ENCODE peak calls at places on chromosomes 4 and X, in eight cellular contexts. S, L, O, T, I, E, Q and Y are unnamed samples.

GRCh38 chrX:28303486-28303885 is 283.8 kb upstream of the IL1RAPL1 start:
- DNase-seq in S (no peak), L (no peak), O (no peak), T (no peak), I (no peak), E (no peak), Q (no peak), Y (no peak)

GRCh38 chrX:78042601-78043000 is 61.4 kb upstream of the PGK1 start:
- DNase-seq in S (no peak), L (no peak), O (no peak), T (no peak), I (no peak), E (no peak), Q (no peak), Y (no peak)

GRCh38 chrX:65643786-65644111 is 23.7 kb upstream of the MSN start:
- DNase-seq in S (no peak), L (no peak), O (no peak), T (no peak), I (no peak), E (no peak), Q (no peak), Y (no peak)

GRCh38 chrX:41108007-41108683 is 22.9 kb downstream of the USP9X start:
- DNase-seq in S (no peak), L (no peak), O (no peak), T (no peak), I (no peak), E (no peak), Q (no peak), Y (no peak)

GRCh38 chr4:22473268-22473667 is 42.6 kb downstream of the ADGRA3 start:
- DNase-seq in S (no peak), L (no peak), O (no peak), T (no peak), I (no peak), E (no peak), Q (no peak), Y (no peak)

GRCh38 chr4:25022741-25023140 is 8.0 kb downstream of the LGI2 start:
- DNase-seq in S (no peak), L (no peak), O (no peak), T (no peak), I (no peak), E (no peak), Q (no peak), Y (no peak)

GRCh38 chr4:146245899-146246298 is 31.6 kb downstream of the REELD1 start:
- DNase-seq in S (no peak), L (no peak), O (no peak), T (peak; percentile 82), I (no peak), E (no peak), Q (no peak), Y (no peak)

GRCh38 chrX:72117636-72118215 is 14.0 kb downstream of the RTL5 start:
- DNase-seq in S (no peak), L (no peak), O (no peak), T (no peak), I (no peak), E (no peak), Q (no peak), Y (no peak)

GRCh38 chr4:147578611-147579010 is 38.6 kb upstream of the TMEM184C start:
- DNase-seq in S (no peak), L (peak; percentile 71), O (no peak), T (no peak), I (no peak), E (no peak), Q (no peak), Y (no peak)

GRCh38 chrX:46791927-46792825 is 33.3 kb upstream of the SLC9A7 start:
- DNase-seq in S (no peak), L (no peak), O (peak; percentile 46), T (no peak), I (peak; percentile 13), E (no peak), Q (no peak), Y (no peak)

GRCh38 chrX:3712870-3713224 is 602 bp downstream of the PRKX start:
- DNase-seq in S (peak; percentile 62), L (no peak), O (no peak), T (no peak), I (peak; percentile 16), E (peak; percentile 64), Q (peak; percentile 68), Y (no peak)

GRCh38 chr4:22531638-22532037 is 15.8 kb upstream of the ADGRA3 start:
- DNase-seq in S (no peak), L (no peak), O (no peak), T (no peak), I (no peak), E (no peak), Q (no peak), Y (no peak)

GRCh38 chr4:2063557-2064275 is 4.6 kb downstream of the NAT8L start:
- DNase-seq in S (peak; percentile 49), L (no peak), O (no peak), T (no peak), I (no peak), E (no peak), Q (no peak), Y (no peak)

GRCh38 chrX:68846536-68846935 is 17.7 kb downstream of the EFNB1 start:
- DNase-seq in S (no peak), L (no peak), O (no peak), T (no peak), I (no peak), E (no peak), Q (no peak), Y (no peak)

GRCh38 chr4:188955066-188955465 is 815.8 kb downstream of the TRIML1 start:
- DNase-seq in S (no peak), L (no peak), O (no peak), T (no peak), I (no peak), E (no peak), Q (no peak), Y (no peak)

DNA sequence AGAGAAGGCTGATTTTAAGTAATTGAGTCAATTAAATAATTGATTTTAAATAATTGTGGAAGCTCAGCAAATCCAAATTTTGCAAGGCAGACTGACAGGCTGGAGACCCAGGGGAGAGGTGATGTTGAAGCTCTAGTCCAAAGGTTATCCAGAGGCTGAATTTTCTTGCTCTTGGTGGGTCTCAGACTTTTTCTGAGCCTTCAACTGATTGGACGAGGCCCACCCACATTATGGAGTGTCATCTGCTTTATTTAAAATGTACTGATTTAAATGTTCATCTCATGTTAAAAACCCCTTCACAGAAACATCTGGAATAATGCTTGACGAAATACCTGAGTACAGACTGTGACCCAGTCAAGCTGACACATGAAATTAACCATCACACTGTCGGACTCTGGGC is 11.7 kb upstream of the CYTL1 start:
- DNase-seq in S (no peak), L (no peak), O (no peak), T (no peak), I (no peak), E (no peak), Q (no peak), Y (no peak)
- H3K4me1 ChIP-seq in S (no peaks in the 10 kb centered on the region), L (no peaks in the 10 kb centered on the region), O (no peaks in the 10 kb centered on the region), T (no peaks in the 10 kb centered on the region), I (no peaks in the 10 kb centered on the region), E (peaks cover 21% of the 10 kb centered on the region), Q (peaks cover 15% of the 10 kb centered on the region), Y (no peaks in the 10 kb centered on the region)

GRCh38 chr4:143287571-143287923 is 49.1 kb upstream of the GAB1 start:
- DNase-seq in S (no peak), L (no peak), O (no peak), T (no peak), I (no peak), E (no peak), Q (no peak), Y (no peak)

GRCh38 chr4:143286733-143287570 is 49.7 kb upstream of the GAB1 start:
- DNase-seq in S (no peak), L (no peak), O (no peak), T (no peak), I (no peak), E (no peak), Q (no peak), Y (no peak)

GRCh38 chr4:143282170-143282760 is 54.4 kb upstream of the GAB1 start:
- DNase-seq in S (no peak), L (no peak), O (no peak), T (no peak), I (no peak), E (no peak), Q (no peak), Y (no peak)

GRCh38 chr4:143289370-143289769 is 47.3 kb upstream of the GAB1 start:
- DNase-seq in S (no peak), L (no peak), O (no peak), T (no peak), I (no peak), E (no peak), Q (no peak), Y (no peak)

DNA sequence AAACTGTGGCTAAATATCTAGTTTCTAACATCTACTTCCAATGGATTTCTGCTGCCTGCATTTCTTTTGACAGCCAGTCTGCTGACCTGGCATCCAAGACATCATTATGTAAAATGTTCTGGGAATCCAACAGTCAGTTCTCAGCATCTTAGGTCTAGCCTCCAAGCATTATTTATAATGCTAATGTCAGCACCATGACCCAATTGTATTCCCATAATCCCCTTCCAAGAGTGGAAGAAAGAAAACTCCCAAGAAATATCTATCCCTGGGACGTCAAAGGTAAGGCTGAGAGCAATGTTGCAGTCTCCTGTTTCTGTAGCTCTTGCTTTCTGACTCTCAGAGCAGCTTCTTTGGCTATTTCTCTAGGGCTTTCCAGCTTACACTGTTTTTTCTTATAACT is 50.6 kb upstream of the GAB1 start:
- DNase-seq in S (no peak), L (no peak), O (no peak), T (no peak), I (no peak), E (no peak), Q (no peak), Y (no peak)
- TF ChIP-seq POLR2A in S (no peak), L (no peak), O (no peak), T (no peak), I (no peak), E (no peak), Q (no peak), Y (no peak)

GRCh38 chr4:71765349-71765748 is 18.5 kb downstream of the GC start:
- DNase-seq in S (no peak), L (peak; percentile 36), O (no peak), T (no peak), I (no peak), E (no peak), Q (no peak), Y (no peak)
- H3K27ac ChIP-seq in S (no peak overlapping the region), L (no peak overlapping the region), O (no peak overlapping the region), T (no peak overlapping the region), I (no peak overlapping the region), E (no peak overlapping the region), Q (no peak overlapping the region), Y (no peak overlapping the region)

DNA sequence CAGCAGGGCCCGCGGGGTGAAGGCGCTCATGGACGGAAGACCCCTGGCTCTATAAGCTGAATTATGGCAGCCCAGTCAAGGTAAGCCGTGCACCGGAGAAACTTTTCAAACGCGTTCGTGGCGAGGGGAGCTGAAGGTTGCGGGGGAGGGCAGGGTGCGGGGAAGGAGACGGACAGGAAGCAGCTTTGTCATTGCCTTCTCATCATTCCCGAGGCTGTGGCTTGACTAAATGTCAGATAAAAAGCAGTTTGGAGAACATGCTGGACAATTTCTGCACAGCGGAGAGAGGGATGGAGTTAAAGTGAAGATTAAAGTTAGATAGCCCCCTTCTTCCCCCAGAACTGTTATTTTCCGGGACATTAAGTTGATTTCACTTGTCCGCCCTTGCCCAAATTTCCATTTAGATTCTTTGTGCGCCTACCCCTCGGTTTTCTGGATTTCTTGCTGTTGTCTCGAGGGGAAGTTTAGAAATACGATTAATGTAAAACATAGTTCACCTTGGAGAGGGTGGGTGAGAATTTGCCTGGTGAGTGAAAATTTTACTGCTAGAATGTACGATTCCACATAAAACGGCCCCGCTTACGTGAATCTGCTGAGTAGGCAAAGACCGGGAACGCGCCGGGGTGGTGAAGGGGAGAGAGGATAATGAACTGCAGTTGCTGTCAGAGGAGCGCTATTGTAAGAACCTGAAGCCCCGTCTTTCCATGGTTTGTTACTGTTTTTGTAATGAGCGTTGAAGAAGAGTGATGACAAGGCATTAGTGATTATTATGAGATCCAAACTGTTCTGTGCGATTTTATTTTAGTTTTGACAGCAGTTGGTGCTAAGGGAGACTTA is 72.8 kb downstream of the AFF1 start:
- DNase-seq in S (peak; percentile 82), L (peak; percentile 76), O (peak; percentile 46), T (peak; percentile 51), I (peak; percentile 58), E (peak; percentile 88), Q (peak; percentile 90), Y (peak; percentile 83)
- H3K4me1 ChIP-seq in S (peaks cover 48% of the 10 kb centered on the region), L (peaks cover 49% of the 10 kb centered on the region), O (no peaks in the 10 kb centered on the region), T (peaks cover 29% of the 10 kb centered on the region), I (peaks cover 57% of the 10 kb centered on the region), E (peaks cover 54% of the 10 kb centered on the region), Q (peaks cover 49% of the 10 kb centered on the region), Y (peaks cover 23% of the 10 kb centered on the region)